ENCODE peak calls at places on chromosomes 3 and 15, in seven cellular contexts. One of them, this sample, is unnamed.

GRCh38 chr15:74235962-74236361 is at the start of gene CCDC33:
- DNase-seq in activated CD4-positive, alpha-beta T cell treated with anti-CD3 and anti-CD28 coated beads, Interleukin-2, amount 50 U/mL, for 1 hour: no peak
- DNase-seq in mucosa of gallbladder: peak; percentile 85
- DNase-seq in pulmonary artery endothelial cell: no peak
- DNase-seq in T-helper 1 cell: no peak
- DNase-seq in activated naive CD8-positive, alpha-beta T cell treated with anti-CD3 and anti-CD28 coated beads, Interleukin-2, amount 50 U/mL, for 24 hours: no peak
- DNase-seq in T-helper 17 cell: no peak
- DNase-seq in this sample: no peak

GRCh38 chr3:12890610-12891390 is 49.4 kb upstream of the RPL32 start:
- DNase-seq in pulmonary artery endothelial cell: no peak
- DNase-seq in T-helper 17 cell: no peak
- DNase-seq in mucosa of gallbladder: no peak
- DNase-seq in activated naive CD8-positive, alpha-beta T cell treated with anti-CD3 and anti-CD28 coated beads, Interleukin-2, amount 50 U/mL, for 24 hours: no peak
- DNase-seq in T-helper 1 cell: no peak
- DNase-seq in activated CD4-positive, alpha-beta T cell treated with anti-CD3 and anti-CD28 coated beads, Interleukin-2, amount 50 U/mL, for 1 hour: no peak
- DNase-seq in this sample: no peak

GRCh38 chr3:141326123-141326522 is 42.2 kb upstream of the ZBTB38 start:
- DNase-seq in mucosa of gallbladder: no peak
- DNase-seq in pulmonary artery endothelial cell: no peak
- DNase-seq in activated CD4-positive, alpha-beta T cell treated with anti-CD3 and anti-CD28 coated beads, Interleukin-2, amount 50 U/mL, for 1 hour: no peak
- DNase-seq in T-helper 17 cell: no peak
- DNase-seq in activated naive CD8-positive, alpha-beta T cell treated with anti-CD3 and anti-CD28 coated beads, Interleukin-2, amount 50 U/mL, for 24 hours: no peak
- DNase-seq in T-helper 1 cell: no peak
- DNase-seq in this sample: no peak

GRCh38 chr3:8635625-8636024 is 9.0 kb downstream of the SSUH2 start:
- DNase-seq in activated CD4-positive, alpha-beta T cell treated with anti-CD3 and anti-CD28 coated beads, Interleukin-2, amount 50 U/mL, for 1 hour: no peak
- DNase-seq in T-helper 17 cell: no peak
- DNase-seq in pulmonary artery endothelial cell: no peak
- DNase-seq in activated naive CD8-positive, alpha-beta T cell treated with anti-CD3 and anti-CD28 coated beads, Interleukin-2, amount 50 U/mL, for 24 hours: no peak
- DNase-seq in T-helper 1 cell: no peak
- DNase-seq in mucosa of gallbladder: no peak
- DNase-seq in this sample: no peak

GRCh38 chr3:119497824-119498187 is 541 bp upstream of the TIMMDC1 start:
- DNase-seq in T-helper 1 cell: no peak
- DNase-seq in activated CD4-positive, alpha-beta T cell treated with anti-CD3 and anti-CD28 coated beads, Interleukin-2, amount 50 U/mL, for 1 hour: no peak
- DNase-seq in mucosa of gallbladder: no peak
- DNase-seq in pulmonary artery endothelial cell: no peak
- DNase-seq in T-helper 17 cell: no peak
- DNase-seq in activated naive CD8-positive, alpha-beta T cell treated with anti-CD3 and anti-CD28 coated beads, Interleukin-2, amount 50 U/mL, for 24 hours: no peak
- DNase-seq in this sample: peak; percentile 15

GRCh38 chr3:144636833-144637232 is 665.2 kb downstream of the DIPK2A start:
- DNase-seq in activated CD4-positive, alpha-beta T cell treated with anti-CD3 and anti-CD28 coated beads, Interleukin-2, amount 50 U/mL, for 1 hour: no peak
- DNase-seq in T-helper 17 cell: no peak
- DNase-seq in activated naive CD8-positive, alpha-beta T cell treated with anti-CD3 and anti-CD28 coated beads, Interleukin-2, amount 50 U/mL, for 24 hours: no peak
- DNase-seq in pulmonary artery endothelial cell: no peak
- DNase-seq in T-helper 1 cell: no peak
- DNase-seq in mucosa of gallbladder: no peak
- DNase-seq in this sample: peak; percentile 31

GRCh38 chr3:185936814-185937688 is 763 bp downstream of the TRA2B start:
- DNase-seq in pulmonary artery endothelial cell: no peak
- DNase-seq in activated CD4-positive, alpha-beta T cell treated with anti-CD3 and anti-CD28 coated beads, Interleukin-2, amount 50 U/mL, for 1 hour: peak; percentile 85
- DNase-seq in mucosa of gallbladder: peak; percentile 89
- DNase-seq in T-helper 17 cell: peak; percentile 81
- DNase-seq in T-helper 1 cell: peak; percentile 89
- DNase-seq in activated naive CD8-positive, alpha-beta T cell treated with anti-CD3 and anti-CD28 coated beads, Interleukin-2, amount 50 U/mL, for 24 hours: peak; percentile 89
- DNase-seq in this sample: peak; percentile 55

GRCh38 chr15:66679657-66680108 is 22.4 kb upstream of the SMAD6 start:
- DNase-seq in activated naive CD8-positive, alpha-beta T cell treated with anti-CD3 and anti-CD28 coated beads, Interleukin-2, amount 50 U/mL, for 24 hours: no peak
- DNase-seq in activated CD4-positive, alpha-beta T cell treated with anti-CD3 and anti-CD28 coated beads, Interleukin-2, amount 50 U/mL, for 1 hour: no peak
- DNase-seq in pulmonary artery endothelial cell: no peak
- DNase-seq in T-helper 17 cell: no peak
- DNase-seq in T-helper 1 cell: no peak
- DNase-seq in mucosa of gallbladder: no peak
- DNase-seq in this sample: peak; percentile 52

GRCh38 chr3:183626877-183627594 is 8.4 kb upstream of the KLHL24 start:
- DNase-seq in mucosa of gallbladder: no peak
- DNase-seq in activated naive CD8-positive, alpha-beta T cell treated with anti-CD3 and anti-CD28 coated beads, Interleukin-2, amount 50 U/mL, for 24 hours: no peak
- DNase-seq in T-helper 17 cell: no peak
- DNase-seq in pulmonary artery endothelial cell: no peak
- DNase-seq in T-helper 1 cell: no peak
- DNase-seq in activated CD4-positive, alpha-beta T cell treated with anti-CD3 and anti-CD28 coated beads, Interleukin-2, amount 50 U/mL, for 1 hour: no peak
- DNase-seq in this sample: no peak

GRCh38 chr3:124606180-124606579 is 124.1 kb upstream of the UMPS start:
- DNase-seq in pulmonary artery endothelial cell: no peak
- DNase-seq in mucosa of gallbladder: peak; percentile 29
- DNase-seq in activated CD4-positive, alpha-beta T cell treated with anti-CD3 and anti-CD28 coated beads, Interleukin-2, amount 50 U/mL, for 1 hour: no peak
- DNase-seq in T-helper 17 cell: no peak
- DNase-seq in T-helper 1 cell: no peak
- DNase-seq in activated naive CD8-positive, alpha-beta T cell treated with anti-CD3 and anti-CD28 coated beads, Interleukin-2, amount 50 U/mL, for 24 hours: no peak
- DNase-seq in this sample: no peak

GRCh38 chr3:64188810-64189560 is 36.3 kb downstream of the PRICKLE2 start:
- DNase-seq in T-helper 1 cell: no peak
- DNase-seq in activated CD4-positive, alpha-beta T cell treated with anti-CD3 and anti-CD28 coated beads, Interleukin-2, amount 50 U/mL, for 1 hour: no peak
- DNase-seq in mucosa of gallbladder: peak; percentile 69
- DNase-seq in T-helper 17 cell: no peak
- DNase-seq in pulmonary artery endothelial cell: peak; percentile 94
- DNase-seq in activated naive CD8-positive, alpha-beta T cell treated with anti-CD3 and anti-CD28 coated beads, Interleukin-2, amount 50 U/mL, for 24 hours: no peak
- DNase-seq in this sample: peak; percentile 15

GRCh38 chr15:51499379-51499976 is 123.1 kb downstream of the DMXL2 start:
- DNase-seq in T-helper 17 cell: no peak
- DNase-seq in T-helper 1 cell: no peak
- DNase-seq in pulmonary artery endothelial cell: peak; percentile 7
- DNase-seq in activated naive CD8-positive, alpha-beta T cell treated with anti-CD3 and anti-CD28 coated beads, Interleukin-2, amount 50 U/mL, for 24 hours: no peak
- DNase-seq in mucosa of gallbladder: no peak
- DNase-seq in activated CD4-positive, alpha-beta T cell treated with anti-CD3 and anti-CD28 coated beads, Interleukin-2, amount 50 U/mL, for 1 hour: no peak
- DNase-seq in this sample: peak; percentile 26